ENCODE peak calls at places on chromosomes 4 and X, in four cellular contexts. R is activated CD8-positive, alpha-beta memory T cell treated with anti-CD3 and anti-CD28 coated beads for 48 hours; D is CD8-positive, alpha-beta memory T cell; X is T-helper 17 cell. B is an unnamed sample.

GRCh38 chr4:54014761-54015160 is 49.6 kb downstream of the CHIC2 start:
- DNase-seq in R (no peak), D (no peak), X (no peak), B (no peak)

GRCh38 chrX:84634201-84634782 is 132.0 kb upstream of the HDX start:
- DNase-seq in R (no peak), D (no peak), X (no peak), B (no peak)

GRCh38 chr4:125547842-125548241 is 233.1 kb downstream of the FAT4 start:
- DNase-seq in D (no peak), X (no peak), R (no peak), B (no peak)

GRCh38 chr4:133483600-133484246 is 334.6 kb downstream of the PCDH10 start:
- DNase-seq in X (no peak), D (no peak), R (no peak), B (no peak)

GRCh38 chr4:165461176-165461835 is 82.5 kb downstream of the CPE start:
- DNase-seq in X (no peak), R (no peak), D (no peak), B (no peak)

GRCh38 chr4:156298230-156298629 is 344.6 kb upstream of the CTSO start:
- DNase-seq in X (no peak), R (no peak), D (no peak), B (no peak)

GRCh38 chr4:167020410-167020809 is 213.9 kb downstream of the SPOCK3 start:
- DNase-seq in D (no peak), R (no peak), X (no peak), B (no peak)

GRCh38 chrX:41265615-41266014 is 68.3 kb upstream of the DDX3X start:
- DNase-seq in R (no peak), D (peak), X (no peak), B (no peak)

GRCh38 chr4:5371415-5372190 is 320.3 kb downstream of the STK32B start:
- DNase-seq in R (no peak), X (no peak), D (no peak), B (no peak)

GRCh38 chr4:79141530-79141929 is 184.3 kb downstream of the NAA11 start:
- DNase-seq in D (no peak), X (no peak), R (no peak), B (no peak)

GRCh38 chrX:45320191-45320590 is 119.5 kb upstream of the DIPK2B start:
- DNase-seq in X (no peak), R (no peak), D (no peak), B (no peak)

B was measured in GM18507.